ENCODE peak calls at places on chromosomes 3 and 15, in seven cellular contexts. Q is Panc1, X is body of pancreas, D is HFFc6, F is AG09309, H is heart right ventricle, L is ovary. Y is an unnamed sample.

GRCh38 chr15:82158811-82159210 is 103.7 kb downstream of the EFL1 start:
- DNase-seq in Q (no peak), X (peak), D (no peak), F (no peak), H (peak), L (no peak), Y (no peak)

GRCh38 chr3:140629351-140630137 is 48.3 kb upstream of the TRIM42 start:
- DNase-seq in Q (no peak), X (no peak), D (peak), F (peak), H (no peak), L (no peak), Y (no peak)

GRCh38 chr3:50571486-50571885 is 2.2 kb downstream of the HEMK1 start:
- DNase-seq in Q (no peak), X (no peak), D (no peak), F (no peak), H (no peak), L (no peak), Y (no peak)

GRCh38 chr15:101393172-101393571 is 96.3 kb downstream of the PCSK6 start:
- DNase-seq in Q (no peak), X (no peak), D (no peak), F (no peak), H (no peak), L (no peak), Y (no peak)

GRCh38 chr3:138399766-138400165 is 34.6 kb upstream of the ESYT3 start:
- DNase-seq in Q (no peak), X (no peak), D (no peak), F (no peak), H (no peak), L (no peak), Y (no peak)

GRCh38 chr15:88649286-88649733 is 10.5 kb downstream of the ISG20 start:
- DNase-seq in Q (no peak), X (no peak), D (peak), F (peak), H (peak), L (no peak), Y (peak)

GRCh38 chr3:31402118-31402517 is 130.6 kb upstream of the STT3B start:
- DNase-seq in Q (no peak), X (no peak), D (no peak), F (no peak), H (no peak), L (no peak), Y (no peak)

GRCh38 chr3:51751287-51751686 is 27.8 kb downstream of the IQCF6 start:
- DNase-seq in Q (no peak), X (no peak), D (no peak), F (no peak), H (no peak), L (no peak), Y (no peak)

GRCh38 chr3:49460956-49461355 is 9.1 kb upstream of the DAG1 start:
- DNase-seq in Q (no peak), X (no peak), D (no peak), F (no peak), H (no peak), L (no peak), Y (no peak)

GRCh38 chr15:93150910-93151309 is 61.9 kb upstream of the RGMA start:
- DNase-seq in Q (no peak), X (peak), D (no peak), F (no peak), H (no peak), L (no peak), Y (no peak)

GRCh38 chr3:33954956-33955355 is 156.5 kb downstream of the PDCD6IP start:
- DNase-seq in Q (no peak), X (no peak), D (no peak), F (no peak), H (no peak), L (no peak), Y (no peak)

GRCh38 chr3:111733154-111733553 is 125.9 kb upstream of the PHLDB2 start:
- DNase-seq in Q (no peak), X (peak), D (no peak), F (no peak), H (no peak), L (no peak), Y (no peak)

GRCh38 chr3:125150525-125151436 is 61.8 kb downstream of the SLC12A8 start:
- DNase-seq in Q (peak), X (peak), D (peak), F (no peak), H (no peak), L (no peak), Y (no peak)

GRCh38 chr15:79101866-79102581 is 11.4 kb upstream of the RASGRF1 start:
- DNase-seq in Q (no peak), X (no peak), D (no peak), F (no peak), H (no peak), L (no peak), Y (no peak)

GRCh38 chr3:147421184-147421912 is 12.2 kb downstream of the ZIC1 start:
- DNase-seq in Q (no peak), X (no peak), D (no peak), F (no peak), H (no peak), L (no peak), Y (peak)

GRCh38 chr15:83204697-83205096 is 2.9 kb downstream of the HDGFL3 start:
- DNase-seq in Q (no peak), X (peak), D (no peak), F (no peak), H (no peak), L (no peak), Y (no peak)

GRCh38 chr3:141231923-141232861 is 567 bp downstream of the PXYLP1 start:
- DNase-seq in Q (no peak), X (peak), D (no peak), F (no peak), H (peak), L (peak), Y (peak)

GRCh38 chr15:83422541-83422940 is 24.6 kb upstream of the SH3GL3 start:
- DNase-seq in Q (no peak), X (no peak), D (no peak), F (no peak), H (no peak), L (no peak), Y (no peak)

GRCh38 chr3:48023377-48023776 is 7.2 kb upstream of the MAP4 start:
- DNase-seq in Q (no peak), X (no peak), D (no peak), F (no peak), H (no peak), L (no peak), Y (no peak)

GRCh38 chr3:15360786-15361493 is 28.6 kb upstream of the SH3BP5 start:
- DNase-seq in Q (no peak), X (no peak), D (peak), F (peak), H (no peak), L (no peak), Y (no peak)

GRCh38 chr15:40010681-40011080 is 28.3 kb downstream of the SRP14 start:
- DNase-seq in Q (no peak), X (no peak), D (peak), F (peak), H (no peak), L (no peak), Y (no peak)

GRCh38 chr3:2851356-2851755 is 258.8 kb downstream of the IL5RA start:
- DNase-seq in Q (no peak), X (no peak), D (no peak), F (no peak), H (no peak), L (no peak), Y (no peak)

GRCh38 chr15:40441012-40441735 is 421 bp downstream of the BAHD1 start:
- DNase-seq in Q (no peak), X (no peak), D (peak), F (no peak), H (peak), L (no peak), Y (peak)

GRCh38 chr3:99625643-99626414 is 12.6 kb upstream of the COL8A1 start:
- DNase-seq in Q (no peak), X (no peak), D (no peak), F (no peak), H (no peak), L (no peak), Y (no peak)

GRCh38 chr3:99794485-99794884 is 23.2 kb upstream of the CMSS1 start:
- DNase-seq in Q (no peak), X (no peak), D (no peak), F (no peak), H (no peak), L (no peak), Y (no peak)

GRCh38 chr3:57818772-57819171 is 62.7 kb downstream of the SLMAP start:
- DNase-seq in Q (no peak), X (no peak), D (no peak), F (no peak), H (no peak), L (no peak), Y (no peak)

GRCh38 chr3:153640689-153641308 is 478.8 kb downstream of the RAP2B start:
- DNase-seq in Q (no peak), X (no peak), D (no peak), F (no peak), H (no peak), L (no peak), Y (no peak)

GRCh38 chr3:17132286-17133115 is 247.7 kb downstream of the PLCL2 start:
- DNase-seq in Q (no peak), X (no peak), D (no peak), F (no peak), H (no peak), L (no peak), Y (no peak)

GRCh38 chr3:181454451-181455027 is 257.2 kb upstream of the SOX2 start:
- DNase-seq in Q (no peak), X (no peak), D (no peak), F (no peak), H (no peak), L (no peak), Y (no peak)

GRCh38 chr3:54891540-54891897 is 36.3 kb downstream of the LRTM1 start:
- DNase-seq in Q (peak), X (peak), D (peak), F (peak), H (peak), L (peak), Y (peak)

GRCh38 chr3:128123231-128123537 is 428 bp downstream of the RUVBL1 start:
- DNase-seq in Q (no peak), X (no peak), D (no peak), F (no peak), H (no peak), L (no peak), Y (no peak)

GRCh38 chr15:77980094-77980493 is 97.4 kb downstream of the TBC1D2B start:
- DNase-seq in Q (no peak), X (no peak), D (no peak), F (no peak), H (no peak), L (no peak), Y (no peak)

GRCh38 chr15:42593143-42593542 is 17.7 kb downstream of the STARD9 start:
- DNase-seq in Q (no peak), X (no peak), D (no peak), F (no peak), H (peak), L (peak), Y (no peak)

GRCh38 chr3:31227152-31227581 is 305.6 kb upstream of the STT3B start:
- DNase-seq in Q (no peak), X (no peak), D (no peak), F (no peak), H (no peak), L (no peak), Y (no peak)

DNA sequence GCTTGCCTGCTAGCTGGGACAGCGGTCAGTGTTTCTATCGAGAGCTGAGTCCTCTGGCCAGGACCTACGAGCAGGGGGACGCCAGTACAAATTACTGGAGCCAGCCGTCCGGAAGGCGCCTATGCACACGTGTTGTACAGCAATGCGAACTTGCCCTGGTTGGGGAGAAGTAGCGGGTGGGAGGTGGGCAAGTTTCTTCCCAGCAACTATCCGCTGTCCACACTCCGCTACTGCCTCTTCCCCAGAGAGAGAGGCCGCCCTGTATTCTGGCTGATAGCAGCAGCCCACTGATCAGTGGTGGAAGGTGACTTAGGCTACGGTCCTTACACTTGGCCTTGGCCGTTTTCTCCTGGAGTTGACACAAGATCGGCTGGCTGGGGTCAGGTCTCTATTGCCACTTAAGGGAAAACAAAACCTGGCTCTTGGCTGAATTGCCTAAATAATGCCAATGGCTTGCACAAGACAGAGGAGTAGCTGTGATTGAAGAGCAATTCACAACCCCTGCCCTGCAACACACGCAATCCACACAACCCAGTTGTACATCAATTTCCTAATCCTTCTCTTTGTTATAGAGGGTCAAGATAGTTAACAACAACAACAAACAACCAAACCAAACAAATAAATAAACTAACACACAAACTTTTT is 12.8 kb upstream of the SHC4 start:
- DNase-seq in Q (no peak), X (no peak), D (no peak), F (no peak), H (no peak), L (no peak), Y (no peak)
- TF ChIP-seq CTCF in Q (no peak), X (no peak), D (no peak), F (no peak), H (no peak), L (no peak), Y (no peak)

DNA sequence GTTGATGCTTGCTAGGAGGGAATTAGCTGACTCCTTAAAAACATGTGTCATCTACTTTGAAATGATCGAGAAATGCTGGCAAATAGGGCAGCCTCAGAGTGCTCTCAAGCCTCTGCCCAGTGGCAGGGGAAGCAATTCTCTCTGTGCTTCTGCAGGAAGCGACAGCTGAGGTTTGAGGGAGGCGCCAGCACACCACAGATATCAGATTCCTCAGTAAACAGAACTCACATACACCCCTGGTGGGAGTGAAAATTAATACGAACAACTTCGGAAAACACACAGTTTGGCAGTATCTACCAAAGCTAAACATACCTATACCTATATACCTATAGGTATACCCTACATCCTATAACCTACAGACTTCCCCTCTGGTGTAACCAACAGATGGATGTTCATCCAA is 61.3 kb downstream of the NSMCE3 start:
- DNase-seq in Q (no peak), X (no peak), D (no peak), F (no peak), H (no peak), L (no peak), Y (no peak)
- TF ChIP-seq CTCF in Q (no peak), X (no peak), D (no peak), F (no peak), H (no peak), L (no peak), Y (no peak)

GRCh38 chr15:100383302-100384107 is 41.7 kb upstream of the ADAMTS17 start:
- DNase-seq in Q (no peak), X (peak), D (no peak), F (no peak), H (no peak), L (peak), Y (no peak)
- TF ChIP-seq CTCF in Q (peak), X (peak), D (peak), F (peak), H (peak), L (no peak), Y (no peak)

GRCh38 chr3:188052229-188052965 is 101.6 kb upstream of the LPP start:
- DNase-seq in Q (no peak), X (peak), D (no peak), F (no peak), H (peak), L (peak), Y (peak)
- TF ChIP-seq CTCF in Q (peak), X (peak), D (no peak), F (no peak), H (peak), L (peak), Y (no peak)

GRCh38 chr3:88137836-88138235 is 11.9 kb upstream of the C3orf38 start:
- DNase-seq in Q (no peak), X (no peak), D (peak), F (no peak), H (no peak), L (no peak), Y (no peak)

GRCh38 chr3:88142094-88142624 is 7.6 kb upstream of the C3orf38 start:
- DNase-seq in Q (no peak), X (no peak), D (peak), F (peak), H (no peak), L (no peak), Y (no peak)

DNA sequence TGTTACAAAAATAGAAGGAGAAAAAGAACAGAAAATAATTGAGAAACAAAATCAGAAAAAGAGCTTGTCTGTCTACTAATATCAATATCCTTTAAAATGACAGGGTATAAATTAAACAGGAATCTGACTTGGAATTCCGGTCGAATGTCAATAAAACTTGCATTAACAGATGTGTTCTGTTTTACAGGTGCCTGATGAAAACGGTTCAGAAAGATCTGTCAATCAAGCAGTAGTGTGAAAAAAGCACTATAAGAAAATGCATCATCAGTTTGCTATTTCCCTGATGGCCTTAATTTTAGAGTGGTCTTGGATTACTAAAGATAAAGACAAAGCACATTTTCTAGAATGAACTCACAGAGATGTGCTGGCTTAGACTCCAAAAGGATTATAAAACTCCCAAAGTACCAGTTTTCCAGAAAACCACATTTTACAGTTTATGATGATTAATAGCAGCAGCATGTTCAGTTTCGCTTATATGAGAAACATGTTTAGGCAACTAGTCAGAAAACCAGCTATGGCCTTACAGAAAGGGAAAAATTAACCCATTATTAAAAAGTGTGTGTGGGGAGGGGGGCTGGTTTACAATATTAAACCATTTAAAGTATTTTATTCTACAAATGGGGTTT is 8.2 kb upstream of the C3orf38 start:
- DNase-seq in Q (no peak), X (no peak), D (peak), F (peak), H (no peak), L (no peak), Y (no peak)
- TF ChIP-seq CTCF in Q (no peak), X (no peak), D (no peak), F (no peak), H (no peak), L (no peak), Y (no peak)

GRCh38 chr3:37833790-37834189 is 27.9 kb upstream of the CTDSPL start:
- DNase-seq in Q (no peak), X (no peak), D (no peak), F (no peak), H (peak), L (no peak), Y (no peak)
- TF ChIP-seq CTCF in Q (peak), X (no peak), D (peak), F (peak), H (peak), L (no peak), Y (no peak)

DNA sequence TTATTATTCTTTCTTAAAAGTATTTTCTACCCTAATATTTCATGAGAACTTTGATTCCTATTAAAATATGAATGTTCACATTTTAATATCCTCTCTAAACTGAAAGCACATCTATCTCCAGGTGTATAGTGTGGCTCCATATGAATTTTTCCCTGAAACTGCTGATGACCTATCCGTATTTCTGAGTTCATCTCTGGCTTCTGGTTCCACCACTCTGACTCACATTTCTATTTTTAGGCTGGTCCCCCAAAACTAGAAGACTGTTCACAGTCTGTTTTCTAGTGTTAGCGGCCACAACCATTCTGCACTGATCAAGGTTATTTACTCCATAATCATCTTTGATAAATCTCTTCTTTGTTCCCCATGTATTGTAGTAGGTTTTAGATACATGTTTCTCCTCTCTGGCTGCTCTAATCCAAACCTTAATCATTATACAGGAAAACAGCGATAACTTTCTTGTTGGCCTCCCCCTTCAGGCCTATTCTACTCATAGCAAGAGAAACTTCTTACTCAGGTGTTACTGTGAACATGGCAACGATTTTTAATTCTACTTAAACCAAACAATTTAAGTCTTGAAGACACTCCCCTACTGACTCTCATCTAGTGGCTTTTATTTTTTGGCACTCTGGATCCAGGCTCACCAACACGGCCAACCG is 12.8 kb downstream of the ADPGK start:
- DNase-seq in Q (no peak), X (no peak), D (no peak), F (no peak), H (no peak), L (no peak), Y (no peak)
- TF ChIP-seq CTCF in Q (peak), X (no peak), D (peak), F (no peak), H (peak), L (no peak), Y (peak)

DNA sequence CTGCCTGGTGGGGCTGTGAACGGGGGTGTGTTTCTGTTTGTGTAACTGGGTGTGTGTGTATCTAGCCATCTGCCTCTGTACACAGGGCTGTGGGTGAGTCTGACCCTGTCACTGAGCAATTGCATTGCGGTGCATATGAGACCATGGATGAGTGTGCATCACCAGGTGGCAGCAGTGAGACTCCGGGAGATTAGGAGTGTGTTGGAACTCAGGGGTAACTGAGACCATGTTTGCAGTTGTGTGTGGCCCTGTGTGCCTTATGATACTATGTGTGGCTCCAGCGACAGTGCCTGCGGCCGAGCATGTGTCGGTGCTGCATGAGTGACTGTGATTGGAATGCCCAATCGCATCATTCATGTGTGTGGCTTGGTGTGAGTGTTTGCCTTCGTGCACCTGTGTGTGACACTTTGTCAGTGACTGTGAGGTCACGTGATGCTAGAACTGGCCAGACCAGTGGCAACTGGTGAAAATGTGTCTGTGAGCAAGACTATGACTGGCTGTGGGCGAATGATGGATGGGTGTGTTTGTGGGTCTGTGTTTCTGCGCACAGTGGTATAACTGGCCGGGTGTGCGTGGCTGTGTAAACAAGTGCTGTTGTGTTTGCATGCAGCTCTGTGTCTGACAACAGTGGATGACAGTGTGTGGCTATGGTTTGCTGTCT is 14.0 kb downstream of the VILL start:
- DNase-seq in Q (no peak), X (peak), D (peak), F (no peak), H (peak), L (peak), Y (no peak)
- TF ChIP-seq CTCF in Q (peak), X (peak), D (peak), F (peak), H (peak), L (no peak), Y (peak)

Y was measured in mesothelial cell of epicardium.